ENCODE peak calls at places on chromosomes 1 and 21, in seven cellular contexts. One of them, this sample, is unnamed. For H3K27me3, the result is how much of the 10 kb centered on the place peaks cover.

GRCh38 chr1:157073944-157074685 is 25.5 kb downstream of the ETV3L start:
- DNase-seq in adipocyte: peak
- DNase-seq in IMR-90: peak
- DNase-seq in suprapubic skin: no peak
- DNase-seq in HAP-1: peak
- DNase-seq in upper lobe of right lung: peak
- DNase-seq in thoracic aorta: no peak
- DNase-seq in this sample: peak

GRCh38 chr1:216190438-216190837 is 232.8 kb downstream of the USH2A start:
- DNase-seq in adipocyte: no peak
- DNase-seq in IMR-90: no peak
- DNase-seq in suprapubic skin: no peak
- DNase-seq in HAP-1: no peak
- DNase-seq in upper lobe of right lung: no peak
- DNase-seq in thoracic aorta: no peak
- DNase-seq in this sample: no peak

GRCh38 chr1:220788900-220789299 is 2.2 kb downstream of the MTARC1 start:
- DNase-seq in adipocyte: no peak
- DNase-seq in IMR-90: no peak
- DNase-seq in suprapubic skin: no peak
- DNase-seq in HAP-1: no peak
- DNase-seq in upper lobe of right lung: no peak
- DNase-seq in thoracic aorta: no peak
- DNase-seq in this sample: no peak

GRCh38 chr1:106937104-106937503 is 119.4 kb upstream of the PRMT6 start:
- DNase-seq in adipocyte: peak
- DNase-seq in IMR-90: peak
- DNase-seq in suprapubic skin: no peak
- DNase-seq in HAP-1: no peak
- DNase-seq in upper lobe of right lung: no peak
- DNase-seq in thoracic aorta: no peak
- DNase-seq in this sample: no peak

GRCh38 chr1:78676996-78677395 is 27.4 kb downstream of the IFI44 start:
- DNase-seq in adipocyte: no peak
- DNase-seq in IMR-90: no peak
- DNase-seq in suprapubic skin: no peak
- DNase-seq in HAP-1: no peak
- DNase-seq in upper lobe of right lung: no peak
- DNase-seq in thoracic aorta: no peak
- DNase-seq in this sample: no peak

GRCh38 chr1:77421504-77422233 is 139.8 kb downstream of the AK5 start:
- DNase-seq in adipocyte: no peak
- DNase-seq in IMR-90: no peak
- DNase-seq in suprapubic skin: no peak
- DNase-seq in HAP-1: no peak
- DNase-seq in upper lobe of right lung: no peak
- DNase-seq in thoracic aorta: no peak
- DNase-seq in this sample: no peak

GRCh38 chr1:235601087-235601486 is 48.5 kb downstream of the GNG4 start:
- DNase-seq in adipocyte: peak
- DNase-seq in IMR-90: no peak
- DNase-seq in suprapubic skin: no peak
- DNase-seq in HAP-1: peak
- DNase-seq in upper lobe of right lung: no peak
- DNase-seq in thoracic aorta: no peak
- DNase-seq in this sample: no peak

GRCh38 chr1:56816909-56817308 is 2.3 kb downstream of the FYB2 start:
- DNase-seq in adipocyte: no peak
- DNase-seq in IMR-90: no peak
- DNase-seq in suprapubic skin: no peak
- DNase-seq in HAP-1: no peak
- DNase-seq in upper lobe of right lung: no peak
- DNase-seq in thoracic aorta: no peak
- DNase-seq in this sample: no peak

GRCh38 chr1:205800973-205801703 is 11.9 kb downstream of the SLC41A1 start:
- DNase-seq in adipocyte: no peak
- DNase-seq in IMR-90: no peak
- DNase-seq in suprapubic skin: no peak
- DNase-seq in HAP-1: no peak
- DNase-seq in upper lobe of right lung: no peak
- DNase-seq in thoracic aorta: no peak
- DNase-seq in this sample: no peak

GRCh38 chr1:215566556-215567490 is at the start of gene KCTD3:
- DNase-seq in adipocyte: peak
- DNase-seq in IMR-90: peak
- DNase-seq in suprapubic skin: peak
- DNase-seq in HAP-1: peak
- DNase-seq in upper lobe of right lung: peak
- DNase-seq in thoracic aorta: no peak
- DNase-seq in this sample: peak

GRCh38 chr1:212959266-212960220 is 9.2 kb downstream of the VASH2 start:
- DNase-seq in adipocyte: no peak
- DNase-seq in IMR-90: no peak
- DNase-seq in suprapubic skin: no peak
- DNase-seq in HAP-1: no peak
- DNase-seq in upper lobe of right lung: no peak
- DNase-seq in thoracic aorta: no peak
- DNase-seq in this sample: peak

GRCh38 chr1:26790551-26790953 is 2.8 kb downstream of the PIGV start:
- DNase-seq in adipocyte: no peak
- DNase-seq in IMR-90: no peak
- DNase-seq in suprapubic skin: no peak
- DNase-seq in HAP-1: no peak
- DNase-seq in upper lobe of right lung: no peak
- DNase-seq in thoracic aorta: no peak
- DNase-seq in this sample: no peak

GRCh38 chr1:59743324-59744108 is 71.2 kb upstream of the HOOK1 start:
- DNase-seq in adipocyte: no peak
- DNase-seq in IMR-90: no peak
- DNase-seq in suprapubic skin: no peak
- DNase-seq in HAP-1: no peak
- DNase-seq in upper lobe of right lung: no peak
- DNase-seq in thoracic aorta: no peak
- DNase-seq in this sample: no peak

GRCh38 chr1:222234351-222234750 is 313.6 kb downstream of the HHIPL2 start:
- DNase-seq in adipocyte: no peak
- DNase-seq in IMR-90: no peak
- DNase-seq in suprapubic skin: no peak
- DNase-seq in HAP-1: peak
- DNase-seq in upper lobe of right lung: no peak
- DNase-seq in thoracic aorta: no peak
- DNase-seq in this sample: no peak

GRCh38 chr1:11324562-11324961 is 51.6 kb downstream of the UBIAD1 start:
- DNase-seq in adipocyte: no peak
- DNase-seq in IMR-90: no peak
- DNase-seq in suprapubic skin: no peak
- DNase-seq in HAP-1: no peak
- DNase-seq in upper lobe of right lung: no peak
- DNase-seq in thoracic aorta: no peak
- DNase-seq in this sample: no peak

GRCh38 chr1:193754732-193755427 is 568.5 kb upstream of the B3GALT2 start:
- DNase-seq in adipocyte: no peak
- DNase-seq in IMR-90: no peak
- DNase-seq in suprapubic skin: no peak
- DNase-seq in HAP-1: peak
- DNase-seq in upper lobe of right lung: no peak
- DNase-seq in thoracic aorta: no peak
- DNase-seq in this sample: no peak

GRCh38 chr1:76105269-76105850 is 30.8 kb downstream of the ST6GALNAC3 start:
- DNase-seq in adipocyte: no peak
- DNase-seq in IMR-90: no peak
- DNase-seq in suprapubic skin: no peak
- DNase-seq in HAP-1: no peak
- DNase-seq in upper lobe of right lung: no peak
- DNase-seq in thoracic aorta: no peak
- DNase-seq in this sample: no peak

GRCh38 chr21:24280591-24280990 is 1326.7 kb downstream of the MRPL39 start:
- DNase-seq in adipocyte: no peak
- DNase-seq in IMR-90: peak
- DNase-seq in suprapubic skin: no peak
- DNase-seq in HAP-1: no peak
- DNase-seq in upper lobe of right lung: no peak
- DNase-seq in thoracic aorta: no peak
- DNase-seq in this sample: no peak

GRCh38 chr1:43005460-43006351 is 47.0 kb upstream of the SLC2A1 start:
- DNase-seq in adipocyte: no peak
- DNase-seq in IMR-90: no peak
- DNase-seq in suprapubic skin: no peak
- DNase-seq in HAP-1: no peak
- DNase-seq in upper lobe of right lung: no peak
- DNase-seq in thoracic aorta: no peak
- DNase-seq in this sample: no peak

GRCh38 chr1:222161676-222162075 is 386.2 kb downstream of the HHIPL2 start:
- DNase-seq in adipocyte: no peak
- DNase-seq in IMR-90: peak
- DNase-seq in suprapubic skin: no peak
- DNase-seq in HAP-1: no peak
- DNase-seq in upper lobe of right lung: no peak
- DNase-seq in thoracic aorta: no peak
- DNase-seq in this sample: no peak

GRCh38 chr1:237324226-237324625 is 282.2 kb downstream of the RYR2 start:
- DNase-seq in adipocyte: no peak
- DNase-seq in IMR-90: no peak
- DNase-seq in suprapubic skin: no peak
- DNase-seq in HAP-1: no peak
- DNase-seq in upper lobe of right lung: no peak
- DNase-seq in thoracic aorta: no peak
- DNase-seq in this sample: no peak

DNA sequence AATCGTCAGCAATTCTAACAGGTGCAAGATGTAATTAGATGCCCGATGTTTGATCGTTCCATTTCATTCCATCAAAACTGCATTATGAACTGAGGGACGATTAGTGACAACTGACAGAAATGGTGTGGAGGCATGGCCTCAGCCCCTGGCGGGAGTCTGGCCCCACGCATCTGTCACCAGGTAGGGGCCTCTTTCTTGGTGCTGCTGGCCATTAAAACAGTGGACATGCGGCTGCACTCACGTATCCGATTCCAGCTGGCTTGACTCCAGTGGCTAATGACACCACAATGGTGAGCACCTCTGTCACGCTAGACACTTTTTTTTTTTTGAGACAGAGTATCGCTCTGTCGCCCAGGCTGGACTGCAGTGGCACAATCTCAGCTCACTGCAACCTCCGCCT is 325.0 kb upstream of the C1orf174 start:
- DNase-seq in adipocyte: no peak
- DNase-seq in IMR-90: no peak
- DNase-seq in suprapubic skin: no peak
- DNase-seq in HAP-1: no peak
- DNase-seq in upper lobe of right lung: no peak
- DNase-seq in thoracic aorta: no peak
- DNase-seq in this sample: no peak
- H3K27me3 ChIP-seq in adipocyte: under half
- H3K27me3 ChIP-seq in IMR-90: under half
- H3K27me3 ChIP-seq in suprapubic skin: under half
- H3K27me3 ChIP-seq in HAP-1: under half
- H3K27me3 ChIP-seq in upper lobe of right lung: under half
- H3K27me3 ChIP-seq in thoracic aorta: under half
- H3K27me3 ChIP-seq in this sample: under half

GRCh38 chr1:207958376-207959139 is 47.6 kb upstream of the CD34 start:
- DNase-seq in adipocyte: no peak
- DNase-seq in IMR-90: no peak
- DNase-seq in suprapubic skin: no peak
- DNase-seq in HAP-1: no peak
- DNase-seq in upper lobe of right lung: no peak
- DNase-seq in thoracic aorta: no peak
- DNase-seq in this sample: no peak

GRCh38 chr1:207962716-207963428 is 51.9 kb upstream of the CD34 start:
- DNase-seq in adipocyte: no peak
- DNase-seq in IMR-90: no peak
- DNase-seq in suprapubic skin: peak
- DNase-seq in HAP-1: no peak
- DNase-seq in upper lobe of right lung: no peak
- DNase-seq in thoracic aorta: no peak
- DNase-seq in this sample: no peak

GRCh38 chr1:207956976-207957375 is 46.1 kb upstream of the CD34 start:
- DNase-seq in adipocyte: no peak
- DNase-seq in IMR-90: no peak
- DNase-seq in suprapubic skin: no peak
- DNase-seq in HAP-1: no peak
- DNase-seq in upper lobe of right lung: no peak
- DNase-seq in thoracic aorta: no peak
- DNase-seq in this sample: no peak

GRCh38 chr1:207959995-207960745 is 49.2 kb upstream of the CD34 start:
- DNase-seq in adipocyte: peak
- DNase-seq in IMR-90: no peak
- DNase-seq in suprapubic skin: no peak
- DNase-seq in HAP-1: no peak
- DNase-seq in upper lobe of right lung: no peak
- DNase-seq in thoracic aorta: no peak
- DNase-seq in this sample: no peak

DNA sequence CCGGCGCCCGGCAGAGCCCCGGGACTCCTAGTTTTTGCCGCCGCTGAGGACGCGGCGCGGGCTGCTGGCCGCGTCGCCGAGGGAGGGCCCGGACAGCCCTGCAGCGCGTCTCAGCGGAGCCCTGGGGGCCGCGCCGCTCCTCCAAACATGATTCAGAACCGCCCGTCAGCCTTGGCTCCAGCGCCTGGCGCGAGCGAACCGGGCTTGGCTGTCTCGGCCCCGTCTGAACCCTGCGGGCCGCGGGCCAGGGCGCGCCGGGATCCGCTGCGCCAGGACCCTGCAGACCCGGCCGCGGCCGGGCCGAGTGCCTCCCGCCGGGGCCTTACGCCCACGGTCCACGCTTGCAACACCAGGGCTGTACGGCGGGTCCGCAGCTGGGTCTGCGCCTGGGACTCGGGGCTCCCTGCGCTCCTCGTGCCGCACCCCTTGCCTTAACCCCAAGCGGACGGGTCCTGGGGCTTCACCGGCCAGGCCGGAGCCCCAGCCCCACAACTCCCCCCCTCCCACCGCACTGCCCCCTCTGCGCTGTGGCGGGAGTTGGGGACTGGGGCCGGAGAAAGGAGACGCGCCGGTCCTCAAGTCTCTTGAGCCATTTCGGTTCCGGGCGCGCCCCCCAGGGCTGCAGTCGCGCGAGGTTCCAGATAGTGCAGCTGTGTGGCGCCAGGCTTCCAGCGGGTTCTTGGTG is 48.4 kb upstream of the CD34 start:
- DNase-seq in adipocyte: peak
- DNase-seq in IMR-90: peak
- DNase-seq in suprapubic skin: peak
- DNase-seq in HAP-1: no peak
- DNase-seq in upper lobe of right lung: peak
- DNase-seq in thoracic aorta: peak
- DNase-seq in this sample: peak
- H3K27me3 ChIP-seq in adipocyte: under half
- H3K27me3 ChIP-seq in IMR-90: under half
- H3K27me3 ChIP-seq in suprapubic skin: under half
- H3K27me3 ChIP-seq in HAP-1: under half
- H3K27me3 ChIP-seq in upper lobe of right lung: under half
- H3K27me3 ChIP-seq in thoracic aorta: under half
- H3K27me3 ChIP-seq in this sample: under half

GRCh38 chr1:172781513-172782140 is 122.7 kb downstream of the FASLG start:
- DNase-seq in adipocyte: no peak
- DNase-seq in IMR-90: no peak
- DNase-seq in suprapubic skin: no peak
- DNase-seq in HAP-1: no peak
- DNase-seq in upper lobe of right lung: no peak
- DNase-seq in thoracic aorta: no peak
- DNase-seq in this sample: peak
- H3K27me3 ChIP-seq in adipocyte: under half
- H3K27me3 ChIP-seq in IMR-90: under half
- H3K27me3 ChIP-seq in suprapubic skin: under half
- H3K27me3 ChIP-seq in HAP-1: under half
- H3K27me3 ChIP-seq in upper lobe of right lung: under half
- H3K27me3 ChIP-seq in thoracic aorta: under half
- H3K27me3 ChIP-seq in this sample: under half

GRCh38 chr1:111887385-111887784 is 102.1 kb downstream of the KCND3 start:
- DNase-seq in adipocyte: no peak
- DNase-seq in IMR-90: no peak
- DNase-seq in suprapubic skin: no peak
- DNase-seq in HAP-1: no peak
- DNase-seq in upper lobe of right lung: no peak
- DNase-seq in thoracic aorta: no peak
- DNase-seq in this sample: no peak
- H3K27me3 ChIP-seq in adipocyte: under half
- H3K27me3 ChIP-seq in IMR-90: under half
- H3K27me3 ChIP-seq in suprapubic skin: under half
- H3K27me3 ChIP-seq in HAP-1: under half
- H3K27me3 ChIP-seq in upper lobe of right lung: under half
- H3K27me3 ChIP-seq in thoracic aorta: under half
- H3K27me3 ChIP-seq in this sample: under half

This sample was measured in GM06990.